ENCODE peak calls at places on chromosomes 11 and 22, in four cellular contexts. One of them, this sample, is unnamed.

GRCh38 chr22:46119729-46120419 is 30.5 kb upstream of the PPARA start:
- DNase-seq in neural crest cell: no peak
- DNase-seq in Peyer's patch: no peak
- DNase-seq in EL: peak; percentile 66
- DNase-seq in this sample: peak; percentile 23

GRCh38 chr11:9574556-9574805 is 1.0 kb downstream of the WEE1 start:
- DNase-seq in neural crest cell: no peak
- DNase-seq in Peyer's patch: no peak
- DNase-seq in EL: no peak
- DNase-seq in this sample: peak; percentile 18

GRCh38 chr11:26949846-26950245 is 44.1 kb upstream of the FIBIN start:
- DNase-seq in neural crest cell: no peak
- DNase-seq in Peyer's patch: no peak
- DNase-seq in EL: peak; percentile 16
- DNase-seq in this sample: no peak

GRCh38 chr11:71293961-71294782 is 41.8 kb upstream of the SHANK2 start:
- DNase-seq in neural crest cell: no peak
- DNase-seq in Peyer's patch: no peak
- DNase-seq in EL: no peak
- DNase-seq in this sample: no peak

GRCh38 chr22:22748756-22749155 is 104.3 kb downstream of the GGTLC2 start:
- DNase-seq in neural crest cell: no peak
- DNase-seq in Peyer's patch: no peak
- DNase-seq in EL: no peak
- DNase-seq in this sample: no peak

GRCh38 chr11:10752061-10752460 is 1.0 kb downstream of the CTR9 start:
- DNase-seq in neural crest cell: no peak
- DNase-seq in Peyer's patch: no peak
- DNase-seq in EL: no peak
- DNase-seq in this sample: no peak

GRCh38 chr11:102345923-102346322 is 1.1 kb upstream of the BIRC2 start:
- DNase-seq in neural crest cell: no peak
- DNase-seq in Peyer's patch: no peak
- DNase-seq in EL: peak; percentile 90
- DNase-seq in this sample: peak; percentile 54

GRCh38 chr22:32546480-32546879 is 71.9 kb downstream of the FBXO7 start:
- DNase-seq in neural crest cell: no peak
- DNase-seq in Peyer's patch: no peak
- DNase-seq in EL: peak; percentile 29
- DNase-seq in this sample: peak; percentile 48

GRCh38 chr11:104531075-104531474 is 367.1 kb upstream of the PDGFD start:
- DNase-seq in neural crest cell: no peak
- DNase-seq in Peyer's patch: no peak
- DNase-seq in EL: no peak
- DNase-seq in this sample: no peak

GRCh38 chr11:101448881-101449442 is 134.8 kb downstream of the TRPC6 start:
- DNase-seq in neural crest cell: no peak
- DNase-seq in Peyer's patch: no peak
- DNase-seq in EL: no peak
- DNase-seq in this sample: no peak

GRCh38 chr11:2202071-2202899 is 30.7 kb upstream of the TH start:
- DNase-seq in neural crest cell: no peak
- DNase-seq in Peyer's patch: peak; percentile 77
- DNase-seq in EL: no peak
- DNase-seq in this sample: no peak

GRCh38 chr22:48553694-48554308 is 1273.9 kb downstream of the BRD1 start:
- DNase-seq in neural crest cell: no peak
- DNase-seq in Peyer's patch: no peak
- DNase-seq in EL: no peak
- DNase-seq in this sample: no peak

GRCh38 chr11:133922078-133922870 is 34.5 kb downstream of the IGSF9B start:
- DNase-seq in neural crest cell: no peak
- DNase-seq in Peyer's patch: no peak
- DNase-seq in EL: no peak
- DNase-seq in this sample: no peak

GRCh38 chr11:121416909-121417567 is 35.1 kb upstream of the SORL1 start:
- DNase-seq in neural crest cell: no peak
- DNase-seq in Peyer's patch: peak; percentile 87
- DNase-seq in EL: peak; percentile 62
- DNase-seq in this sample: peak; percentile 91

GRCh38 chr11:114309517-114309916 is 13.3 kb downstream of the NNMT start:
- DNase-seq in neural crest cell: no peak
- DNase-seq in Peyer's patch: no peak
- DNase-seq in EL: no peak
- DNase-seq in this sample: no peak

GRCh38 chr11:57182896-57183295 is 1.1 kb downstream of the LRRC55 start:
- DNase-seq in neural crest cell: no peak
- DNase-seq in Peyer's patch: no peak
- DNase-seq in EL: no peak
- DNase-seq in this sample: no peak

GRCh38 chr11:43537831-43538230 is 142.7 kb upstream of the HSD17B12 start:
- DNase-seq in neural crest cell: no peak
- DNase-seq in Peyer's patch: no peak
- DNase-seq in EL: no peak
- DNase-seq in this sample: no peak

GRCh38 chr11:96013459-96014213 is 89.7 kb upstream of the MTMR2 start:
- DNase-seq in neural crest cell: no peak
- DNase-seq in Peyer's patch: no peak
- DNase-seq in EL: no peak
- DNase-seq in this sample: no peak

GRCh38 chr11:86145439-86146156 is 76.7 kb upstream of the PICALM start:
- DNase-seq in neural crest cell: no peak
- DNase-seq in Peyer's patch: no peak
- DNase-seq in EL: no peak
- DNase-seq in this sample: no peak

GRCh38 chr22:33806191-33806590 is 114.1 kb downstream of the LARGE1 start:
- DNase-seq in neural crest cell: no peak
- DNase-seq in Peyer's patch: no peak
- DNase-seq in EL: no peak
- DNase-seq in this sample: no peak

GRCh38 chr11:15852179-15852578 is 504.2 kb downstream of the SOX6 start:
- DNase-seq in neural crest cell: no peak
- DNase-seq in Peyer's patch: peak; percentile 53
- DNase-seq in EL: peak; percentile 14
- DNase-seq in this sample: no peak

GRCh38 chr22:17815703-17816254 is 41.5 kb upstream of the BID start:
- DNase-seq in neural crest cell: no peak
- DNase-seq in Peyer's patch: no peak
- DNase-seq in EL: no peak
- DNase-seq in this sample: no peak

GRCh38 chr11:2380807-2381350 is 3.8 kb downstream of the CD81 start:
- DNase-seq in neural crest cell: no peak
- DNase-seq in Peyer's patch: peak; percentile 82
- DNase-seq in EL: no peak
- DNase-seq in this sample: no peak

GRCh38 chr22:31154975-31155374 is 5.0 kb upstream of the RNF185 start:
- DNase-seq in neural crest cell: no peak
- DNase-seq in Peyer's patch: peak; percentile 34
- DNase-seq in EL: no peak
- DNase-seq in this sample: no peak

GRCh38 chr11:420054-420910 is 5.5 kb upstream of the SIGIRR start:
- DNase-seq in neural crest cell: no peak
- DNase-seq in Peyer's patch: peak; percentile 46
- DNase-seq in EL: no peak
- DNase-seq in this sample: no peak

This sample was measured in MG63.